ENCODE peak calls at places on chromosomes 4 and X, in five cellular contexts. One of them, this sample, is unnamed. For H3K4me1, the result is how much of the 10 kb centered on the place peaks cover.

GRCh38 chr4:159060161-159060560 is 42.7 kb upstream of the RAPGEF2 start:
- DNase-seq in mammary epithelial cell: no peak
- DNase-seq in Caco-2: no peak
- DNase-seq in HCT116: no peak
- DNase-seq in transverse colon: no peak
- DNase-seq in this sample: no peak

GRCh38 chr4:146243141-146243882 is 29.0 kb downstream of the REELD1 start:
- DNase-seq in mammary epithelial cell: no peak
- DNase-seq in Caco-2: no peak
- DNase-seq in HCT116: no peak
- DNase-seq in transverse colon: no peak
- DNase-seq in this sample: no peak

GRCh38 chr4:982291-982690 is 4.6 kb upstream of the IDUA start:
- DNase-seq in mammary epithelial cell: no peak
- DNase-seq in Caco-2: no peak
- DNase-seq in HCT116: no peak
- DNase-seq in transverse colon: no peak
- DNase-seq in this sample: no peak

GRCh38 chr4:145808021-145808650 is 128.2 kb downstream of the C4orf51 start:
- DNase-seq in mammary epithelial cell: peak
- DNase-seq in Caco-2: peak
- DNase-seq in HCT116: peak
- DNase-seq in transverse colon: no peak
- DNase-seq in this sample: peak

GRCh38 chr4:182764137-182764536 is 153.0 kb downstream of the DCTD start:
- DNase-seq in mammary epithelial cell: no peak
- DNase-seq in Caco-2: peak
- DNase-seq in HCT116: no peak
- DNase-seq in transverse colon: no peak
- DNase-seq in this sample: no peak

GRCh38 chr4:22463179-22463578 is 52.7 kb downstream of the ADGRA3 start:
- DNase-seq in mammary epithelial cell: no peak
- DNase-seq in Caco-2: no peak
- DNase-seq in HCT116: no peak
- DNase-seq in transverse colon: no peak
- DNase-seq in this sample: no peak

GRCh38 chr4:17165256-17165655 is 266.8 kb upstream of the LDB2 start:
- DNase-seq in mammary epithelial cell: no peak
- DNase-seq in Caco-2: no peak
- DNase-seq in HCT116: no peak
- DNase-seq in transverse colon: no peak
- DNase-seq in this sample: no peak

GRCh38 chr4:8110071-8110986 is 48.3 kb downstream of the ABLIM2 start:
- DNase-seq in mammary epithelial cell: peak
- DNase-seq in Caco-2: no peak
- DNase-seq in HCT116: no peak
- DNase-seq in transverse colon: no peak
- DNase-seq in this sample: peak

GRCh38 chr4:182478475-182478874 is 235.3 kb downstream of the TENM3 start:
- DNase-seq in mammary epithelial cell: peak
- DNase-seq in Caco-2: peak
- DNase-seq in HCT116: peak
- DNase-seq in transverse colon: no peak
- DNase-seq in this sample: no peak

GRCh38 chrX:150449313-150449712 is 86.2 kb downstream of the MAMLD1 start:
- DNase-seq in mammary epithelial cell: no peak
- DNase-seq in Caco-2: no peak
- DNase-seq in HCT116: no peak
- DNase-seq in transverse colon: no peak
- DNase-seq in this sample: no peak

GRCh38 chrX:40169193-40170086 is 71.7 kb upstream of the BCOR start:
- DNase-seq in mammary epithelial cell: no peak
- DNase-seq in Caco-2: peak
- DNase-seq in HCT116: peak
- DNase-seq in transverse colon: peak
- DNase-seq in this sample: no peak

GRCh38 chr4:20368926-20369325 is 117.2 kb downstream of the SLIT2 start:
- DNase-seq in mammary epithelial cell: no peak
- DNase-seq in Caco-2: no peak
- DNase-seq in HCT116: no peak
- DNase-seq in transverse colon: no peak
- DNase-seq in this sample: no peak

GRCh38 chrX:142250502-142250901 is 45.4 kb upstream of the MAGEC2 start:
- DNase-seq in mammary epithelial cell: peak
- DNase-seq in Caco-2: no peak
- DNase-seq in HCT116: no peak
- DNase-seq in transverse colon: no peak
- DNase-seq in this sample: peak

GRCh38 chr4:125547842-125548241 is 233.1 kb downstream of the FAT4 start:
- DNase-seq in mammary epithelial cell: no peak
- DNase-seq in Caco-2: no peak
- DNase-seq in HCT116: no peak
- DNase-seq in transverse colon: no peak
- DNase-seq in this sample: no peak

GRCh38 chrX:137263374-137263773 is 229.6 kb upstream of the GPR101 start:
- DNase-seq in mammary epithelial cell: no peak
- DNase-seq in Caco-2: no peak
- DNase-seq in HCT116: no peak
- DNase-seq in transverse colon: no peak
- DNase-seq in this sample: no peak

GRCh38 chrX:11757729-11758399 is at the start of gene MSL3:
- DNase-seq in mammary epithelial cell: peak
- DNase-seq in Caco-2: peak
- DNase-seq in HCT116: no peak
- DNase-seq in transverse colon: peak
- DNase-seq in this sample: no peak

GRCh38 chr4:41428941-41429669 is 108.9 kb upstream of the LIMCH1 start:
- DNase-seq in mammary epithelial cell: no peak
- DNase-seq in Caco-2: no peak
- DNase-seq in HCT116: no peak
- DNase-seq in transverse colon: no peak
- DNase-seq in this sample: no peak

GRCh38 chrX:142884853-142885252 is 140.9 kb upstream of the SPANXN4 start:
- DNase-seq in mammary epithelial cell: no peak
- DNase-seq in Caco-2: no peak
- DNase-seq in HCT116: no peak
- DNase-seq in transverse colon: peak
- DNase-seq in this sample: no peak

GRCh38 chr4:54231419-54232150 is 2.5 kb downstream of the PDGFRA start:
- DNase-seq in mammary epithelial cell: no peak
- DNase-seq in Caco-2: peak
- DNase-seq in HCT116: no peak
- DNase-seq in transverse colon: no peak
- DNase-seq in this sample: no peak

GRCh38 chr4:185276036-185276435 is 66.6 kb downstream of the SNX25 start:
- DNase-seq in mammary epithelial cell: peak
- DNase-seq in Caco-2: no peak
- DNase-seq in HCT116: no peak
- DNase-seq in transverse colon: no peak
- DNase-seq in this sample: no peak

GRCh38 chr4:146255463-146255862 is 41.1 kb downstream of the REELD1 start:
- DNase-seq in mammary epithelial cell: no peak
- DNase-seq in Caco-2: no peak
- DNase-seq in HCT116: no peak
- DNase-seq in transverse colon: no peak
- DNase-seq in this sample: no peak

GRCh38 chrX:13432376-13432775 is 112.5 kb upstream of the ATXN3L start:
- DNase-seq in mammary epithelial cell: peak
- DNase-seq in Caco-2: no peak
- DNase-seq in HCT116: no peak
- DNase-seq in transverse colon: no peak
- DNase-seq in this sample: peak

GRCh38 chrX:39814391-39814790 is 283.4 kb downstream of the BCOR start:
- DNase-seq in mammary epithelial cell: no peak
- DNase-seq in Caco-2: no peak
- DNase-seq in HCT116: peak
- DNase-seq in transverse colon: peak
- DNase-seq in this sample: no peak

GRCh38 chr4:89708903-89709361 is 128.0 kb downstream of the SNCA start:
- DNase-seq in mammary epithelial cell: no peak
- DNase-seq in Caco-2: no peak
- DNase-seq in HCT116: no peak
- DNase-seq in transverse colon: no peak
- DNase-seq in this sample: no peak

GRCh38 chr4:114692958-114693357 is 94.4 kb downstream of the UGT8 start:
- DNase-seq in mammary epithelial cell: no peak
- DNase-seq in Caco-2: no peak
- DNase-seq in HCT116: no peak
- DNase-seq in transverse colon: no peak
- DNase-seq in this sample: no peak

GRCh38 chr4:156335721-156336120 is 382.1 kb upstream of the CTSO start:
- DNase-seq in mammary epithelial cell: no peak
- DNase-seq in Caco-2: no peak
- DNase-seq in HCT116: no peak
- DNase-seq in transverse colon: no peak
- DNase-seq in this sample: no peak

GRCh38 chr4:1402516-1403101 is 3.6 kb downstream of the NKX1-1 start:
- DNase-seq in mammary epithelial cell: no peak
- DNase-seq in Caco-2: no peak
- DNase-seq in HCT116: no peak
- DNase-seq in transverse colon: no peak
- DNase-seq in this sample: no peak

GRCh38 chrX:34893741-34894140 is 48.9 kb upstream of the FAM47B start:
- DNase-seq in mammary epithelial cell: no peak
- DNase-seq in Caco-2: no peak
- DNase-seq in HCT116: no peak
- DNase-seq in transverse colon: no peak
- DNase-seq in this sample: no peak

GRCh38 chr4:99755223-99755944 is 61.2 kb upstream of the DAPP1 start:
- DNase-seq in mammary epithelial cell: no peak
- DNase-seq in Caco-2: no peak
- DNase-seq in HCT116: no peak
- DNase-seq in transverse colon: no peak
- DNase-seq in this sample: no peak

GRCh38 chrX:40323977-40324376 is 226.2 kb upstream of the BCOR start:
- DNase-seq in mammary epithelial cell: no peak
- DNase-seq in Caco-2: no peak
- DNase-seq in HCT116: no peak
- DNase-seq in transverse colon: no peak
- DNase-seq in this sample: no peak

GRCh38 chr4:73729534-73730165 is 10.7 kb upstream of the CXCL8 start:
- DNase-seq in mammary epithelial cell: peak
- DNase-seq in Caco-2: peak
- DNase-seq in HCT116: peak
- DNase-seq in transverse colon: peak
- DNase-seq in this sample: no peak

DNA sequence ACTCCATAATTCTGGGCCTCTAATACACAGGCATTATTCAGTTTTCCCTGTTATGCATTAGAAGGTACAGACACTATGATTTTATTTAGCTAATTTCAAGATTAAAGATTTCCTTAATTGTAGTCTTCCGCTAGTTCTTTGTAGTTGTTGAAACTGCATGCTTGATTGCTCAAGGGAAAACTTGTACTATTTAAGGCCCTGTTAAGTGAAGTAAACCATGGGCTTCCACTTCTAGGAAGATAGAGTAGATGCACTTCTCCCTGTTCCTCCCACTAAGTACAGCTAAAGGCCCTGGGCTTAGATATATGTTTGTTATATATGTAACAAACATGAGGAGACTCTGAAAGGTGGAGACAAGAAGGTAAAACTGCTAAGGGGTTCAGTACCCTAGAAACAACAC is 215.8 kb upstream of the LEF1 start:
- DNase-seq in mammary epithelial cell: no peak
- DNase-seq in Caco-2: no peak
- DNase-seq in HCT116: no peak
- DNase-seq in transverse colon: no peak
- DNase-seq in this sample: no peak
- H3K4me1 ChIP-seq in mammary epithelial cell: under half
- H3K4me1 ChIP-seq in Caco-2: under half
- H3K4me1 ChIP-seq in HCT116: under half
- H3K4me1 ChIP-seq in transverse colon: under half
- H3K4me1 ChIP-seq in this sample: under half

DNA sequence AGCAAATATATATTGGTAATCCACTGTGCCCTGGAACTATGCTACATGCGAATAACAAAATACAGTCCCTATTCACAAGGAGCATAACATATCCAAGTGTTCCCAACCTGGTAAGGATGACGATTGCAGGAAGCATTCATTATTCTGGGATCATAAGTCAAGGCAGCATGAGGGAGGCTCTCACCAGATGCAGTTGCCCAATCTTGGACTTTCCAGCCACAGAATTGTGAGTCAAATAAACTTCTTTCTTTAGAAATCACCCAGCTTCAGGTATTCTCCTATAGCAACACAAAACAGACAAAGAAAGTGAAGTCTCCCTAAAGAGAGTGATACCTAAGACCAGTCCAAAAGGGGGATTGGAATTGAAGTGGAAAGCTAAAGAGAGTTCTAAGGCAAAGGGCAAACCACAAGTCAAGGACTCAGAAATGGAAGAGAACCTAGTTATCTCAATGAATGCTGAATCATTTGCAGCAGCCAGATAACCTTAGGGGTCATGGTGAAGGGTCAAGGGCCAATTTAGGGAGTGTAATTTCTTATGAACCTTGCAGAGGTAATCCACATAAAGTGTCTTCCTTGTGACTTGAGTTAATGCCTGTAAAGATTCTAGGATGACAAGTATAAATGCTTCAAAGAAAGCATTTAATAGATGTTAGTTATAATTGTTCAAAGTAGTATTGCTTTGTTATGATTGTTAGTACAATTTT is 103.1 kb upstream of the PCDH7 start:
- DNase-seq in mammary epithelial cell: peak
- DNase-seq in Caco-2: no peak
- DNase-seq in HCT116: no peak
- DNase-seq in transverse colon: no peak
- DNase-seq in this sample: no peak
- H3K4me1 ChIP-seq in mammary epithelial cell: under half
- H3K4me1 ChIP-seq in Caco-2: under half
- H3K4me1 ChIP-seq in HCT116: under half
- H3K4me1 ChIP-seq in transverse colon: under half
- H3K4me1 ChIP-seq in this sample: under half

DNA sequence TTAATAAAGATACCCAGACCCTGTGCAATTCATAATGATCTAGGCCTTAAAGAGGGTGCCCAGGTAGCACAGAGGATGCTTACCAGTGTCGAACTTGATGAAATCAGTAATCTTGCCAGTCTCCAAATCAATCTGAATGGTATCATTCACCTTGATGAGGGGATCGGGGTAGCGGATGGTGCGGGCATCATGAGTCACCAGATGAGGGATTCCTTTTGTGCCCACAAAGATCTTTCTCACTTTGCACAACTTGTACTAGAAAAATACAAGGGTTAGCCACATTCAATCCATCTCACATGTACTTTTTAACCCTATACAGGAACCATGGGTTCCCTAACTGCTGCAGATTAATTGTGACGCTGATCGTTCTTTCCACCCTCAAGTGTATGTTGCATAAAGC is 3.3 kb downstream of the RPS4X start:
- DNase-seq in mammary epithelial cell: peak
- DNase-seq in Caco-2: no peak
- DNase-seq in HCT116: no peak
- DNase-seq in transverse colon: no peak
- DNase-seq in this sample: no peak
- H3K4me1 ChIP-seq in mammary epithelial cell: half or more
- H3K4me1 ChIP-seq in Caco-2: under half
- H3K4me1 ChIP-seq in HCT116: under half
- H3K4me1 ChIP-seq in transverse colon: under half
- H3K4me1 ChIP-seq in this sample: half or more

GRCh38 chrX:110311437-110312230 is 6.3 kb downstream of the AMMECR1 start:
- DNase-seq in mammary epithelial cell: no peak
- DNase-seq in Caco-2: no peak
- DNase-seq in HCT116: no peak
- DNase-seq in transverse colon: no peak
- DNase-seq in this sample: no peak
- H3K4me1 ChIP-seq in mammary epithelial cell: under half
- H3K4me1 ChIP-seq in Caco-2: under half
- H3K4me1 ChIP-seq in HCT116: under half
- H3K4me1 ChIP-seq in transverse colon: under half
- H3K4me1 ChIP-seq in this sample: under half

GRCh38 chr4:173516621-173517612 is 13.1 kb downstream of the HAND2 start:
- DNase-seq in mammary epithelial cell: no peak
- DNase-seq in Caco-2: no peak
- DNase-seq in HCT116: no peak
- DNase-seq in transverse colon: no peak
- DNase-seq in this sample: no peak
- H3K4me1 ChIP-seq in mammary epithelial cell: under half
- H3K4me1 ChIP-seq in Caco-2: under half
- H3K4me1 ChIP-seq in HCT116: under half
- H3K4me1 ChIP-seq in transverse colon: under half
- H3K4me1 ChIP-seq in this sample: under half